ENCODE peak calls at places on chromosomes 2 and 18, in five cellular contexts. One of them, this sample, is unnamed.

GRCh38 chr2:37283207-37283606 is 41.4 kb downstream of the PRKD3 start:
- DNase-seq in fibroblast of lung: peak; percentile 93
- DNase-seq in kidney: no peak
- DNase-seq in IMR-90: peak; percentile 93
- DNase-seq in HCT116: no peak
- DNase-seq in this sample: peak; percentile 89

GRCh38 chr2:9164112-9164608 is 42.5 kb upstream of the ASAP2 start:
- DNase-seq in HCT116: no peak
- DNase-seq in kidney: no peak
- DNase-seq in fibroblast of lung: no peak
- DNase-seq in IMR-90: no peak
- DNase-seq in this sample: no peak

GRCh38 chr2:190607657-190608357 is 41.1 kb upstream of the NAB1 start:
- DNase-seq in HCT116: peak; percentile 91
- DNase-seq in IMR-90: peak; percentile 70
- DNase-seq in fibroblast of lung: peak; percentile 89
- DNase-seq in kidney: no peak
- DNase-seq in this sample: no peak

GRCh38 chr2:145744541-145745386 is 1224.8 kb upstream of the ZEB2 start:
- DNase-seq in HCT116: no peak
- DNase-seq in fibroblast of lung: peak; percentile 99
- DNase-seq in IMR-90: peak; percentile 95
- DNase-seq in kidney: no peak
- DNase-seq in this sample: peak; percentile 68

GRCh38 chr2:85458611-85459563 is 40.4 kb downstream of the SH2D6 start:
- DNase-seq in fibroblast of lung: peak; percentile 29
- DNase-seq in IMR-90: no peak
- DNase-seq in kidney: no peak
- DNase-seq in HCT116: no peak
- DNase-seq in this sample: no peak

GRCh38 chr2:98806266-98806697 is 75.3 kb upstream of the MGAT4A start:
- DNase-seq in HCT116: no peak
- DNase-seq in fibroblast of lung: peak; percentile 24
- DNase-seq in kidney: peak; percentile 92
- DNase-seq in IMR-90: no peak
- DNase-seq in this sample: peak; percentile 75

GRCh38 chr18:61322265-61322873 is 10.9 kb upstream of the CDH20 start:
- DNase-seq in fibroblast of lung: peak; percentile 38
- DNase-seq in IMR-90: peak; percentile 33
- DNase-seq in kidney: no peak
- DNase-seq in HCT116: peak; percentile 27
- DNase-seq in this sample: peak; percentile 86

GRCh38 chr2:109218087-109218791 is 89.2 kb downstream of the SH3RF3 start:
- DNase-seq in fibroblast of lung: peak; percentile 79
- DNase-seq in HCT116: no peak
- DNase-seq in kidney: no peak
- DNase-seq in IMR-90: peak; percentile 75
- DNase-seq in this sample: no peak

GRCh38 chr2:205650450-205650849 is 31.9 kb upstream of the NRP2 start:
- DNase-seq in IMR-90: peak; percentile 61
- DNase-seq in fibroblast of lung: peak; percentile 72
- DNase-seq in kidney: no peak
- DNase-seq in HCT116: no peak
- DNase-seq in this sample: peak; percentile 90

GRCh38 chr2:32965523-32966171 is 18.9 kb downstream of the LTBP1 start:
- DNase-seq in kidney: no peak
- DNase-seq in IMR-90: no peak
- DNase-seq in fibroblast of lung: no peak
- DNase-seq in HCT116: no peak
- DNase-seq in this sample: no peak

GRCh38 chr2:12856934-12857660 is 140.4 kb downstream of the TRIB2 start:
- DNase-seq in kidney: no peak
- DNase-seq in fibroblast of lung: peak; percentile 95
- DNase-seq in IMR-90: peak; percentile 75
- DNase-seq in HCT116: no peak
- DNase-seq in this sample: peak; percentile 74

GRCh38 chr2:170771049-170771937 is 1.1 kb downstream of the ERICH2 start:
- DNase-seq in kidney: no peak
- DNase-seq in HCT116: peak; percentile 7
- DNase-seq in IMR-90: peak; percentile 15
- DNase-seq in fibroblast of lung: peak; percentile 25
- DNase-seq in this sample: peak; percentile 41

GRCh38 chr2:235957231-235957630 is 211.0 kb downstream of the GBX2 start:
- DNase-seq in IMR-90: no peak
- DNase-seq in HCT116: no peak
- DNase-seq in fibroblast of lung: no peak
- DNase-seq in kidney: no peak
- DNase-seq in this sample: no peak

GRCh38 chr2:88832992-88833389 is 141.5 kb downstream of the RPIA start:
- DNase-seq in HCT116: no peak
- DNase-seq in IMR-90: no peak
- DNase-seq in fibroblast of lung: no peak
- DNase-seq in kidney: no peak
- DNase-seq in this sample: no peak

GRCh38 chr2:134522436-134522835 is 196.4 kb downstream of the TMEM163 start:
- DNase-seq in fibroblast of lung: no peak
- DNase-seq in IMR-90: no peak
- DNase-seq in kidney: no peak
- DNase-seq in HCT116: no peak
- DNase-seq in this sample: no peak

GRCh38 chr2:68920481-68921170 is 32.1 kb downstream of the GKN2 start:
- DNase-seq in fibroblast of lung: no peak
- DNase-seq in kidney: no peak
- DNase-seq in IMR-90: no peak
- DNase-seq in HCT116: no peak
- DNase-seq in this sample: no peak

GRCh38 chr2:122929347-122929746 is 1095.7 kb upstream of the CNTNAP5 start:
- DNase-seq in kidney: no peak
- DNase-seq in fibroblast of lung: no peak
- DNase-seq in HCT116: no peak
- DNase-seq in IMR-90: no peak
- DNase-seq in this sample: no peak

GRCh38 chr2:45543257-45543656 is 67.8 kb downstream of the SRBD1 start:
- DNase-seq in IMR-90: no peak
- DNase-seq in fibroblast of lung: no peak
- DNase-seq in HCT116: no peak
- DNase-seq in kidney: no peak
- DNase-seq in this sample: no peak

GRCh38 chr2:218733615-218734021 is 23.0 kb downstream of the TTLL4 start:
- DNase-seq in HCT116: no peak
- DNase-seq in kidney: no peak
- DNase-seq in fibroblast of lung: peak; percentile 66
- DNase-seq in IMR-90: peak; percentile 93
- DNase-seq in this sample: peak; percentile 36

GRCh38 chr2:158766524-158766923 is 28.6 kb upstream of the DAPL1 start:
- DNase-seq in IMR-90: no peak
- DNase-seq in HCT116: no peak
- DNase-seq in fibroblast of lung: no peak
- DNase-seq in kidney: no peak
- DNase-seq in this sample: no peak

GRCh38 chr2:230968921-230969672 is 26.8 kb upstream of the SPATA3 start:
- DNase-seq in kidney: no peak
- DNase-seq in fibroblast of lung: no peak
- DNase-seq in HCT116: no peak
- DNase-seq in IMR-90: no peak
- DNase-seq in this sample: no peak

GRCh38 chr2:17517481-17518211 is 594 bp downstream of the RAD51AP2 start:
- DNase-seq in kidney: no peak
- DNase-seq in fibroblast of lung: no peak
- DNase-seq in HCT116: no peak
- DNase-seq in IMR-90: no peak
- DNase-seq in this sample: peak; percentile 56

GRCh38 chr2:194750926-194751325 is 906.1 kb upstream of the SLC39A10 start:
- DNase-seq in kidney: no peak
- DNase-seq in fibroblast of lung: no peak
- DNase-seq in HCT116: no peak
- DNase-seq in IMR-90: no peak
- DNase-seq in this sample: no peak

GRCh38 chr2:9370746-9371145 is 52.6 kb downstream of the ITGB1BP1 start:
- DNase-seq in kidney: no peak
- DNase-seq in fibroblast of lung: no peak
- DNase-seq in IMR-90: no peak
- DNase-seq in HCT116: no peak
- DNase-seq in this sample: no peak

GRCh38 chr2:219905640-219906039 is 278.2 kb downstream of the SLC4A3 start:
- DNase-seq in IMR-90: no peak
- DNase-seq in HCT116: no peak
- DNase-seq in fibroblast of lung: no peak
- DNase-seq in kidney: no peak
- DNase-seq in this sample: no peak

GRCh38 chr2:47862949-47863348 is 43.3 kb downstream of the FBXO11 start:
- DNase-seq in IMR-90: no peak
- DNase-seq in fibroblast of lung: no peak
- DNase-seq in kidney: no peak
- DNase-seq in HCT116: no peak
- DNase-seq in this sample: no peak

GRCh38 chr2:190841707-190842505 is 38.7 kb upstream of the GLS start:
- DNase-seq in kidney: no peak
- DNase-seq in IMR-90: peak; percentile 69
- DNase-seq in HCT116: no peak
- DNase-seq in fibroblast of lung: peak; percentile 83
- DNase-seq in this sample: peak; percentile 68

GRCh38 chr2:95552911-95553310 is 38.9 kb upstream of the TRIM43 start:
- DNase-seq in HCT116: no peak
- DNase-seq in fibroblast of lung: peak; percentile 19
- DNase-seq in IMR-90: no peak
- DNase-seq in kidney: no peak
- DNase-seq in this sample: peak; percentile 50

GRCh38 chr2:240647503-240648154 is 22.3 kb downstream of the GPR35 start:
- DNase-seq in fibroblast of lung: no peak
- DNase-seq in IMR-90: no peak
- DNase-seq in HCT116: no peak
- DNase-seq in kidney: no peak
- DNase-seq in this sample: no peak

GRCh38 chr2:71858056-71858455 is 289.6 kb downstream of the CYP26B1 start:
- DNase-seq in IMR-90: no peak
- DNase-seq in HCT116: no peak
- DNase-seq in kidney: no peak
- DNase-seq in fibroblast of lung: no peak
- DNase-seq in this sample: no peak

GRCh38 chr2:237515166-237515565 is 28.1 kb downstream of the MLPH start:
- DNase-seq in HCT116: no peak
- DNase-seq in IMR-90: no peak
- DNase-seq in fibroblast of lung: no peak
- DNase-seq in kidney: no peak
- DNase-seq in this sample: no peak
- H3K4me1 ChIP-seq in HCT116: peaks cover 6% of the 10 kb centered on the region
- H3K4me1 ChIP-seq in IMR-90: peaks cover 18% of the 10 kb centered on the region
- H3K4me1 ChIP-seq in fibroblast of lung: no peaks in the 10 kb centered on the region
- H3K4me1 ChIP-seq in kidney: no peaks in the 10 kb centered on the region
- H3K4me1 ChIP-seq in this sample: no peaks in the 10 kb centered on the region

DNA sequence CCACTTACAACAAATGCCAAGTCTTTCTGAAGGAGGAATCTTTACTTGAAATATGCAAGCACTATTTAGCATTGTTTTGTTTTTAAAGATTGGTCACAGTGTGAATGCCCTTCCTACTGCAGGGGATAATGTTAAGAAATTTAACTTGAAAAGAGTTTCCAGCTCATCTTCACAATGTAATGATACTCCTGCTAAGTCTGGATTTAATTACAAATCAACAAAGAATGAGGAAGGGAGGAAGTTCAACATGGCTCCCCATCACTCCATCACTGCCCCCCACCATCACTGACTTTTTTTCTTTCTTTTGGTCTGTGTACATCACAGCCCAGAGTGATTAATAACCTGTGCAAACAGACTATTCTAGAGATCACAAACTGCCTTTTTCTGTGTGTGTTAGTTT is 48.0 kb downstream of the SATB2 start:
- DNase-seq in HCT116: no peak
- DNase-seq in kidney: no peak
- DNase-seq in fibroblast of lung: no peak
- DNase-seq in IMR-90: peak; percentile 11
- DNase-seq in this sample: peak; percentile 43
- H3K9ac ChIP-seq in HCT116: no peak overlapping the region
- H3K9ac ChIP-seq in kidney: no peak overlapping the region
- H3K9ac ChIP-seq in fibroblast of lung: no peak overlapping the region
- H3K9ac ChIP-seq in IMR-90: no peak overlapping the region
- H3K9ac ChIP-seq in this sample: no peak overlapping the region

GRCh38 chr2:234193977-234194563 is 143.6 kb downstream of the SPP2 start:
- DNase-seq in kidney: no peak
- DNase-seq in fibroblast of lung: peak; percentile 49
- DNase-seq in HCT116: no peak
- DNase-seq in IMR-90: no peak
- DNase-seq in this sample: no peak

GRCh38 chr2:234195516-234195915 is 145.0 kb downstream of the SPP2 start:
- DNase-seq in kidney: no peak
- DNase-seq in IMR-90: no peak
- DNase-seq in fibroblast of lung: no peak
- DNase-seq in HCT116: no peak
- DNase-seq in this sample: no peak

GRCh38 chr2:234202601-234203000 is 152.1 kb downstream of the SPP2 start:
- DNase-seq in IMR-90: no peak
- DNase-seq in fibroblast of lung: no peak
- DNase-seq in HCT116: no peak
- DNase-seq in kidney: no peak
- DNase-seq in this sample: no peak

GRCh38 chr2:234203135-234203984 is 152.9 kb downstream of the SPP2 start:
- DNase-seq in fibroblast of lung: peak; percentile 99
- DNase-seq in HCT116: peak; percentile 97
- DNase-seq in IMR-90: peak; percentile 96
- DNase-seq in kidney: no peak
- DNase-seq in this sample: peak; percentile 90

DNA sequence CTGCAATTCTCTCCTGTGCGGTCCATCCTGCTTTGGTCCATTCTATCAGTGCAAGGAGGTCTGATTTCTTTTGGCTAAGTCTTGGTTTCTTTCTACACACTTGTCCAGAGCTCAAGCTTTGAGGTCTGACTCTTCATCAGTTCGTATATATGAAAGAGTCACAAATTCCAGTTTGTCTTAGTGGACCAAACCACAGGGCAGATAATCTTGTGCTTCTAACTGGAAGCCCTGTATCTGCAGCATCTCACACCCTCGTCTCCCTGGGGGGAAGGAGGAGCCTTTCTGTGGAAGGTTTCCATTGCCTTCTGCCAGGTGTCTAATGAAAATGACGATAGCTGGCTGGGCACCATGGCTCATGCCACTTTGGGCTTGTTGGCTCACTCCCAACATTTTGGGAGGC is 148.5 kb downstream of the SPP2 start:
- DNase-seq in HCT116: no peak
- DNase-seq in IMR-90: peak; percentile 22
- DNase-seq in fibroblast of lung: peak; percentile 82
- DNase-seq in kidney: no peak
- DNase-seq in this sample: no peak
- H3K9me3 ChIP-seq in HCT116: no peaks in the 10 kb centered on the region
- H3K9me3 ChIP-seq in IMR-90: peaks cover 1% of the 10 kb centered on the region
- H3K9me3 ChIP-seq in fibroblast of lung: no peaks in the 10 kb centered on the region
- H3K9me3 ChIP-seq in kidney: no peaks in the 10 kb centered on the region
- H3K9me3 ChIP-seq in this sample: no peaks in the 10 kb centered on the region

GRCh38 chr2:21032338-21033236 is 11.3 kb downstream of the APOB start:
- DNase-seq in HCT116: no peak
- DNase-seq in kidney: no peak
- DNase-seq in fibroblast of lung: no peak
- DNase-seq in IMR-90: no peak
- DNase-seq in this sample: no peak
- H3K4me1 ChIP-seq in HCT116: no peaks in the 10 kb centered on the region
- H3K4me1 ChIP-seq in kidney: no peaks in the 10 kb centered on the region
- H3K4me1 ChIP-seq in fibroblast of lung: no peaks in the 10 kb centered on the region
- H3K4me1 ChIP-seq in IMR-90: no peaks in the 10 kb centered on the region
- H3K4me1 ChIP-seq in this sample: no peaks in the 10 kb centered on the region